ENCODE peak calls at places on chromosomes 11 and 22, in seven cellular contexts. C, S, U, L, V, X and P are unnamed samples.

GRCh38 chr22:30253205-30253852 is 6.8 kb upstream of the LIF start:
- DNase-seq in V (peak; percentile 66), U (no peak), L (peak; percentile 60), C (peak; percentile 76), S (no peak), X (no peak), P (no peak)

GRCh38 chr22:43038325-43038724 is 23.4 kb upstream of the PACSIN2 start:
- DNase-seq in C (no peak), U (peak; percentile 46), V (no peak), X (no peak), L (no peak), S (no peak), P (no peak)

GRCh38 chr11:75644370-75644769 is 24.5 kb downstream of the MAP6 start:
- DNase-seq in U (no peak), S (no peak), L (no peak), C (no peak), V (no peak), X (no peak), P (no peak)

GRCh38 chr11:88115828-88116410 is 59.3 kb downstream of the RAB38 start:
- DNase-seq in U (no peak), X (no peak), S (peak; percentile 21), C (no peak), L (no peak), V (no peak), P (no peak)

GRCh38 chr11:64367931-64368672 is 9.1 kb downstream of the RPS6KA4 start:
- DNase-seq in S (no peak), V (no peak), L (no peak), C (no peak), X (no peak), U (no peak), P (no peak)

GRCh38 chr11:122306776-122307479 is 190.9 kb upstream of the BLID start:
- DNase-seq in X (no peak), V (no peak), S (no peak), L (no peak), U (no peak), C (no peak), P (no peak)

GRCh38 chr22:17773606-17774205 is 563 bp downstream of the BID start:
- DNase-seq in V (peak; percentile 26), C (peak; percentile 77), S (peak; percentile 67), U (peak; percentile 72), X (peak; percentile 77), L (peak; percentile 29), P (peak; percentile 39)

GRCh38 chr11:2580061-2580421 is 119.8 kb downstream of the KCNQ1OT1 start:
- DNase-seq in C (peak; percentile 24), S (no peak), V (no peak), U (no peak), X (peak; percentile 29), L (no peak), P (no peak)

GRCh38 chr22:49087163-49087562 is 740.5 kb downstream of the BRD1 start:
- DNase-seq in L (no peak), S (no peak), C (no peak), U (no peak), V (no peak), X (no peak), P (no peak)

GRCh38 chr11:71250512-71251158 is 1.7 kb downstream of the SHANK2 start:
- DNase-seq in V (no peak), L (no peak), S (no peak), X (no peak), U (no peak), C (peak; percentile 34), P (no peak)
- H3K4me3 ChIP-seq in V (peak overlapping the region; percentile 62), L (peak overlapping the region; percentile 60), S (no peak overlapping the region), X (no peak overlapping the region), U (no peak overlapping the region), C (peak overlapping the region; percentile 64), P (no peak overlapping the region)

GRCh38 chr11:12395333-12395732 is 18.0 kb downstream of the PARVA start:
- DNase-seq in U (no peak), C (no peak), S (no peak), V (no peak), X (no peak), L (no peak), P (no peak)
- H3K4me1 ChIP-seq in U (no peaks in the 10 kb centered on the region), C (no peaks in the 10 kb centered on the region), S (peaks cover 6% of the 10 kb centered on the region), V (peaks cover 5% of the 10 kb centered on the region), X (no peaks in the 10 kb centered on the region), L (peaks cover 10% of the 10 kb centered on the region), P (no peaks in the 10 kb centered on the region)

GRCh38 chr11:46366260-46366659 is 15.2 kb upstream of the MDK start:
- DNase-seq in U (no peak), S (no peak), X (no peak), C (no peak), V (no peak), L (no peak), P (no peak)

GRCh38 chr11:46364791-46365190 is 16.7 kb upstream of the MDK start:
- DNase-seq in X (no peak), S (no peak), U (no peak), V (no peak), C (no peak), L (no peak), P (no peak)

GRCh38 chr11:46367916-46368267 is 13.6 kb upstream of the MDK start:
- DNase-seq in C (no peak), S (no peak), V (no peak), U (no peak), L (no peak), X (no peak), P (no peak)

GRCh38 chr11:46367244-46367915 is 14.1 kb upstream of the MDK start:
- DNase-seq in S (no peak), C (peak; percentile 85), U (peak; percentile 83), L (peak; percentile 63), X (peak; percentile 83), V (peak; percentile 51), P (peak; percentile 72)

GRCh38 chr11:46366661-46367161 is 14.8 kb upstream of the MDK start:
- DNase-seq in C (no peak), U (no peak), X (no peak), L (no peak), V (no peak), S (no peak), P (no peak)
- H3K27ac ChIP-seq in C (no peak overlapping the region), U (peak overlapping the region; percentile 45), X (no peak overlapping the region), L (peak overlapping the region; percentile 60), V (no peak overlapping the region), S (no peak overlapping the region), P (peak overlapping the region; percentile 30)

DNA sequence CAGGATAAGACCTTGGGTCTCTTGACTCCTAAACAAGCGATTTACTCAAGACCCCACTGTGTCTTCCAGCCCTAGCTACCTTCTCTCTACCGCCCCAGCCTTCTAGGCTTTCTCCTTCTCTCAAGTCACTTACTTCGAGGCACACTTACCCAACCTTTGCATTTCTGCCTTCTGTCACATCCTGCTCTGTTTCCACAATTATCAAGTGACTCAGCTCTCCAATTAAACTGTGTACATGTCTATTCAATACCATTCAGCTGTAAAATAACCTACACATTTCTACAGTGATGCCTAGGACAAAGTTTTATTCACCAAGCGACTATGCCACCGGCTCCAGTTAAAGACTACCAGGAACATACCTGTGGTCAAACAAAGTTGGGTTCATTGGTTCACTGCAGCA is 69.0 kb downstream of the LARGE1 start:
- DNase-seq in S (no peak), L (no peak), C (no peak), X (no peak), U (no peak), V (no peak), P (no peak)
- H3K4me3 ChIP-seq in S (no peak overlapping the region), L (no peak overlapping the region), C (no peak overlapping the region), X (no peak overlapping the region), U (no peak overlapping the region), V (no peak overlapping the region), P (no peak overlapping the region)

DNA sequence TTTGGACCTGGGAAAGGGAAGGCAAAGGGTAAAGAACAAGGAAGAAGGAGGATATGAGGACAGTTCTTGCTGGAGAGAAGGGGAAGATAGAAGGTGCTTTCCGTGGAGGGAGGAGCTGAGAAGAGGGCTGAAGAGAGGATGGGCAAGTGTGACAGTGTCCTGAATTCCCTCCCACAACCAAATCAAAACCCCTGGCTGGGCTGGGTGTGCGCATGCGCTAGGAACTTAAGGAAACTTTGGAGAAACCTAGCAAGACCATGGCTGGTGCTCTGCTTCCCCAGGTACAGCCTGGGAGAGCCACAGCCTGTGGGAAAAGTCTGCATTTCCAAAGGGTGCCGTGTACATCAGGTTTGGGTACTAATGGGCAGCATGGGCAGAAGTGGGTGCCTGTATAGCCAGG is 29.0 kb upstream of the FJX1 start:
- DNase-seq in C (no peak), S (no peak), L (no peak), X (no peak), V (no peak), U (no peak), P (no peak)
- H3K4me1 ChIP-seq in C (no peaks in the 10 kb centered on the region), S (peaks cover 6% of the 10 kb centered on the region), L (no peaks in the 10 kb centered on the region), X (no peaks in the 10 kb centered on the region), V (no peaks in the 10 kb centered on the region), U (no peaks in the 10 kb centered on the region), P (no peaks in the 10 kb centered on the region)